ENCODE peak calls at places on chromosomes 2 and 18, in eight cellular contexts. M is colonic mucosa, V is GM23248, U is fibroblast of lung, P is iPS DF 6.9, W is aorta, C is RWPE2, D is right atrium auricular region. I is an unnamed sample.

GRCh38 chr2:64453710-64454315 is at the start of gene LGALSL:
- DNase-seq in M (peak), D (peak), C (peak), U (peak), P (no peak), W (peak), V (peak), I (no peak)

GRCh38 chr2:74008761-74009395 is 24.2 kb downstream of the TET3 start:
- DNase-seq in P (no peak), D (no peak), V (no peak), W (no peak), C (no peak), M (no peak), U (no peak), I (no peak)

GRCh38 chr2:241817126-241817820 is 8.3 kb downstream of the NEU4 start:
- DNase-seq in P (no peak), D (peak), V (no peak), W (peak), C (no peak), M (no peak), U (no peak), I (no peak)

GRCh38 chr18:75003089-75003488 is 205.8 kb downstream of the PTGR3 start:
- DNase-seq in W (no peak), P (no peak), V (peak), D (no peak), C (no peak), M (no peak), U (peak), I (no peak)

GRCh38 chr2:126905991-126906390 is 7.3 kb downstream of the TEX51 start:
- DNase-seq in C (no peak), P (no peak), V (no peak), W (no peak), U (no peak), M (peak), D (peak), I (no peak)

GRCh38 chr2:20594957-20595356 is 55.9 kb downstream of the HS1BP3 start:
- DNase-seq in C (no peak), W (peak), P (no peak), U (no peak), M (no peak), D (no peak), V (no peak), I (no peak)

GRCh38 chr2:111884592-111884964 is 585 bp upstream of the ANAPC1 start:
- DNase-seq in M (no peak), P (no peak), U (no peak), V (no peak), D (no peak), C (no peak), W (no peak), I (no peak)

GRCh38 chr2:171553236-171553635 is 31.0 kb downstream of the CYBRD1 start:
- DNase-seq in M (no peak), D (no peak), W (no peak), P (no peak), V (no peak), U (no peak), C (no peak), I (no peak)

GRCh38 chr2:43083278-43083677 is 143.1 kb downstream of the ZFP36L2 start:
- DNase-seq in U (no peak), M (no peak), W (no peak), V (peak), D (no peak), P (no peak), C (no peak), I (no peak)

GRCh38 chr2:208983476-208983875 is 440.4 kb upstream of the MAP2 start:
- DNase-seq in C (no peak), U (no peak), V (no peak), W (no peak), D (no peak), M (no peak), P (no peak), I (peak)

GRCh38 chr18:47168913-47169312 is 7.3 kb downstream of the IER3IP1 start:
- DNase-seq in V (no peak), C (no peak), U (no peak), W (no peak), M (no peak), P (no peak), D (no peak), I (no peak)

GRCh38 chr18:26708814-26709717 is 156.4 kb downstream of the AQP4 start:
- DNase-seq in C (no peak), U (no peak), D (no peak), V (no peak), M (no peak), P (no peak), W (no peak), I (no peak)

GRCh38 chr2:197261808-197262226 is 48.8 kb downstream of the ANKRD44 start:
- DNase-seq in V (no peak), M (no peak), D (no peak), W (no peak), P (no peak), C (no peak), U (peak), I (no peak)

GRCh38 chr2:182432051-182432450 is 5.2 kb upstream of the PDE1A start:
- DNase-seq in V (peak), D (no peak), P (no peak), M (no peak), C (no peak), U (peak), W (no peak), I (no peak)

GRCh38 chr2:37489536-37489935 is 145.1 kb downstream of the QPCT start:
- DNase-seq in U (no peak), M (no peak), V (peak), W (no peak), C (no peak), P (no peak), D (no peak), I (no peak)

GRCh38 chr2:120246546-120247300 is 5.9 kb upstream of the RALB start:
- DNase-seq in V (peak), W (no peak), U (no peak), M (peak), D (no peak), C (no peak), P (no peak), I (no peak)

GRCh38 chr2:112821142-112821541 is 15.4 kb downstream of the IL1B start:
- DNase-seq in U (peak), V (no peak), W (no peak), P (no peak), C (no peak), D (no peak), M (no peak), I (no peak)

GRCh38 chr18:63452273-63452672 is 24.5 kb upstream of the SERPINB5 start:
- DNase-seq in V (no peak), M (peak), U (no peak), W (no peak), D (no peak), C (no peak), P (no peak), I (no peak)

GRCh38 chr18:31983976-31984375 is 34.6 kb upstream of the RNF125 start:
- DNase-seq in V (no peak), M (no peak), U (no peak), P (no peak), C (no peak), D (no peak), W (no peak), I (no peak)

GRCh38 chr2:71833855-71834554 is 313.7 kb downstream of the CYP26B1 start:
- DNase-seq in M (peak), V (peak), P (no peak), D (peak), W (no peak), U (peak), C (no peak), I (no peak)

GRCh38 chr2:121766624-121767023 is 11.2 kb downstream of the TSN start:
- DNase-seq in U (no peak), C (no peak), V (no peak), D (no peak), W (no peak), M (no peak), P (no peak), I (no peak)

GRCh38 chr2:63875758-63876710 is 34.3 kb downstream of the UGP2 start:
- DNase-seq in U (peak), C (no peak), P (no peak), M (no peak), V (peak), W (no peak), D (no peak), I (no peak)

GRCh38 chr2:230640540-230641011 is 72.1 kb upstream of the CAB39 start:
- DNase-seq in D (no peak), W (no peak), U (no peak), P (no peak), C (no peak), M (no peak), V (peak), I (no peak)

GRCh38 chr18:76203552-76203951 is 291.5 kb downstream of the ZNF516 start:
- DNase-seq in W (no peak), M (no peak), U (peak), C (no peak), D (no peak), V (no peak), P (no peak), I (no peak)

GRCh38 chr18:35713545-35713944 is 132.0 kb downstream of the GALNT1 start:
- DNase-seq in D (no peak), C (no peak), V (peak), U (peak), P (no peak), W (no peak), M (no peak), I (no peak)

GRCh38 chr2:214801068-214801467 is 8.4 kb downstream of the BARD1 start:
- DNase-seq in U (no peak), W (no peak), P (no peak), M (no peak), V (no peak), C (no peak), D (no peak), I (no peak)

GRCh38 chr2:161427413-161428239 is 11.5 kb downstream of the TBR1 start:
- DNase-seq in U (no peak), M (peak), C (no peak), D (no peak), P (no peak), W (no peak), V (peak), I (no peak)

GRCh38 chr2:195251221-195251620 is 405.8 kb upstream of the SLC39A10 start:
- DNase-seq in V (no peak), D (no peak), P (no peak), C (no peak), W (no peak), U (no peak), M (no peak), I (no peak)

GRCh38 chr2:133768261-133769021 is 200.2 kb upstream of the NCKAP5 start:
- DNase-seq in C (no peak), D (no peak), V (no peak), U (peak), M (no peak), W (no peak), P (no peak), I (peak)

GRCh38 chr2:10444463-10444862 is 3.7 kb downstream of the ODC1 start:
- DNase-seq in D (no peak), M (no peak), C (no peak), P (no peak), W (no peak), V (peak), U (peak), I (no peak)

GRCh38 chr2:40098786-40099470 is 319.9 kb upstream of the THUMPD2 start:
- DNase-seq in U (peak), P (no peak), V (peak), D (no peak), M (no peak), C (no peak), W (no peak), I (no peak)

GRCh38 chr2:40103590-40103989 is 324.5 kb upstream of the THUMPD2 start:
- DNase-seq in D (no peak), C (no peak), W (no peak), P (no peak), U (peak), V (peak), M (no peak), I (no peak)

GRCh38 chr2:40097691-40098376 is 318.8 kb upstream of the THUMPD2 start:
- DNase-seq in C (no peak), U (peak), W (no peak), V (peak), P (no peak), M (no peak), D (no peak), I (no peak)

GRCh38 chr2:40103163-40103562 is 324.1 kb upstream of the THUMPD2 start:
- DNase-seq in V (peak), P (no peak), U (peak), C (no peak), W (no peak), D (no peak), M (no peak), I (no peak)

DNA sequence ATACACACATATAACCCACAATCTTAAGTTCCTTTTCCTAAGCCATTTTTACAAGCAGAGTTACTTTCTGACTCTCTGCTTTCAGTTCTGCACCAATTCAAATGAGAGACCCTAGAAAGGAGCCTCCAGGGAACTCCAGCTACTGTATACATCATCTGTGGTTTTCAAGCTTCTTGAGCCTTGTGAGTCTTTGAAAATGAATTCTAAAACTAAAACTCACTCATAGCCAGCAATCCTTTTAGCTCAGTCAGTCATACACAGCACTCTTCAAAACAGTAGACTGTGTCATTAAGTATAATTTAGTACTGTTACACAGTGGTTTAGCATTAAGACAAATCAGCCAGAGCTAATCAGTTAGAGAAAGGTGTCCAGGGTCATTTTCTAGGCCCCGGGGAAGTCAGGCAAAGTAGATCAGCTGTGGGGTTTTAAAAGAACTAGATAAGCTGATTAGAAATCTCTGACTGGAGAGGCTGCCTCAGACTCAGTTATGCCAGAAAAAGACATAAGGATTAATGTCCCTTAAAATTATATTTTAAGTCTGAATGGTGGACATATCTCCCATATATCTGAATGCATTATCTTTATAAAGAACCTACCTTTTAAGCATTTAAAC is 322.1 kb upstream of the THUMPD2 start:
- DNase-seq in U (peak), W (no peak), M (no peak), V (peak), P (no peak), C (no peak), D (no peak), I (no peak)
- H3K27ac ChIP-seq in U (peak), W (no peak), M (no peak), V (peak), P (no peak), C (peak), D (no peak), I (peak)

DNA sequence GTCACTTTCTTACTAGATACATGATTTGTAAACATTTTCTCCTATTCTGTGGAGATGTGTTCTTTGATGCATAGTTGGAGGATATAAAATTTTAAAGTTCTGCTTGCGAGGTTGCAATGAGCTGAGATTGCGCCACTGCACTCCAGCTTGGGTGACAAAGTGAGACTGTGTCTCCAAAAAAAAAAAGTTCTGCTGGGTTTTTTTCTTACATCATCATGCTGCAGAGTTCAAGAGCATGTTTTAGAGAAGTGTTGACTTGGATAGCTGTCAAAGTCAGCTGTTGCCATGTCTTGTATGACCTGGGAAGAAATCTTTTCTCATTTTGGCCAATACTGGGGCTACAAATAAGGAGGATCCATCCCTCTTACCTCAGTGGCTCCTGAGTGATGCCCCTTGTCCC is 71.3 kb downstream of the UGGT1 start:
- DNase-seq in D (no peak), V (no peak), C (no peak), U (no peak), P (no peak), M (no peak), W (no peak), I (no peak)
- H3K27ac ChIP-seq in D (no peak), V (no peak), C (no peak), U (no peak), P (no peak), M (no peak), W (no peak), I (no peak)

GRCh38 chr2:9018109-9018508 is 14.6 kb upstream of the MBOAT2 start:
- DNase-seq in W (no peak), V (no peak), C (no peak), M (no peak), P (no peak), U (no peak), D (no peak), I (no peak)

GRCh38 chr2:9018534-9018933 is 15.1 kb upstream of the MBOAT2 start:
- DNase-seq in M (no peak), W (no peak), D (no peak), V (no peak), C (no peak), U (no peak), P (no peak), I (no peak)

GRCh38 chr2:9024575-9024974 is 21.1 kb upstream of the MBOAT2 start:
- DNase-seq in W (no peak), U (no peak), D (no peak), M (no peak), C (no peak), P (no peak), V (no peak), I (no peak)

GRCh38 chr2:9020267-9020666 is 16.8 kb upstream of the MBOAT2 start:
- DNase-seq in C (no peak), D (no peak), U (no peak), W (no peak), V (no peak), P (no peak), M (no peak), I (no peak)

GRCh38 chr2:9021563-9022211 is 18.2 kb upstream of the MBOAT2 start:
- DNase-seq in P (no peak), U (no peak), D (no peak), V (peak), W (no peak), M (no peak), C (no peak), I (no peak)
- H3K27ac ChIP-seq in P (no peak), U (no peak), D (no peak), V (no peak), W (no peak), M (no peak), C (no peak), I (no peak)

DNA sequence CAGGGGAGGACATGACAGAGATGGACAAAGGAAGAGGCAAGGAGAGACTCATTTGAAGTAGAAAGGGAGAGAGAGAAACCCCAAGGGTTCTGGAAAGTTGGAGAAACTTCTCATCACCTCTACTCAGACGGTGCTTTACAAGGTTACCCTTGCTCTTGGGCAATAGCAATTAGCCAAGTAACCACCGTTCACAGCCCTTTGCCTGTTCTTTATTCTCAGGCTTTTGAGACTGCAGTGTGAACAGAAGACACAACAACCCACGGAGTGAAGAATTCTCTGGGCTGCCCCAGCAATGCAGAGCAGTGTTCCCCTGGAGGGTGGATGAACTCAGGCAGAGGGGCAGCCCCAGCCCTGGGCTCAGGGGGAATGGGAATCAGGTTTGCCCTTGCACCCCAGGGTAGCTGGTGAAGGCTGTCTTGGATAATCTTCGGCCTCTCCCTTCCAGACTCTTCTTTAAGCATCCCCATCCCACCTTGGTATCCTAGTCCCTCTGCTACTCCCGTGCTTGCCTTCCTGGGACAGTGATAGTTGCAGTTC is 69.1 kb downstream of the MCFD2 start:
- DNase-seq in D (no peak), U (no peak), M (peak), C (no peak), W (no peak), V (peak), P (no peak), I (no peak)
- H3K27ac ChIP-seq in D (peak), U (peak), M (peak), C (peak), W (peak), V (peak), P (no peak), I (peak)

DNA sequence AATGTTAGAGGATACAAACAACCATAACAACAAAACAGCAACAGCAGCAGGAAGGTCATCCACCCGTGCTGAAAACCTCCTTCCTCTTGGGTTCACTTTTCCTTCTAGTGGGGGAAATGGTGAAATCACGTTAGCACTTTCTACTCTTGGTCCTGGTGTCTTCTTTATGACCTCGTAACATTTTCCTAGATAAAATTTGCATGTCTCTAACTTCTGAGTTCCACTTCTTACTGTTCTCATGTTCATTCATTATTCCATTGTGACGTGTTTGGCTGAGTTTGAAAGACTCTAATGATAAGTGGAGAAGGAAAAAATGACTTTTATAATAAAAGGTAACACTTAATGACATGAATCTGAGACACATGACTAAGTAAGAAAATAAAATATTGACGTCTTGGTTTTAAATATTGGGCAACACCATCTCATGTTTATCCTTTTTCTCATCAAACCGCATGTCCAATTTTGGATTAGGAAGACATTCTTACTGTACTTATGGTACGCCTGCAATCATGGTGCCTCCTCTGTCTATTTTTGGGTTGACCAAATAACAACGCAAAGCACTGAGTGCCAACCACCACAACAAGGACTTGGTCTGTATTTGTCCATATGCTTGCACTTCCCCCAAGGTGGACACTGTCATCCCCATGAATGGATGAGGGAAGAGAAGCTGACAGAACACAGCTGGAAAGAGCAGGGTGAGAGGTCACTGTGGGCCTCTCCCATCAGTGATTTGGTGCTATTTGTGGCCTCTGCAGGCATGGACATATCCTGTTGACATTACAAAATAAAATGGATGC is 25.7 kb upstream of the IL1R1 start:
- DNase-seq in V (no peak), P (no peak), W (no peak), C (no peak), D (no peak), U (peak), M (no peak), I (no peak)
- H3K27ac ChIP-seq in V (no peak), P (no peak), W (no peak), C (no peak), D (no peak), U (peak), M (no peak), I (no peak)

GRCh38 chr2:141207042-141207398 is 923.8 kb downstream of the LRP1B start:
- DNase-seq in D (no peak), P (no peak), C (no peak), V (no peak), M (no peak), U (no peak), W (no peak), I (no peak)
- H3K27ac ChIP-seq in D (peak), P (no peak), C (no peak), V (no peak), M (no peak), U (no peak), W (no peak), I (no peak)

GRCh38 chr2:47039502-47039870 is 115.6 kb downstream of the STPG4 start:
- DNase-seq in W (no peak), P (no peak), M (no peak), D (no peak), V (no peak), U (no peak), C (no peak), I (no peak)
- H3K27ac ChIP-seq in W (no peak), P (no peak), M (peak), D (peak), V (no peak), U (peak), C (peak), I (no peak)

I was measured in epithelial cell of prostate.